ENCODE peak calls at places on chromosomes 6 and 20, in seven cellular contexts. C is GM03348, R is AG08396, P is GM23248, K is cortex of kidney, Y is RPMI7951, F is T-helper 2 cell. E is an unnamed sample.

GRCh38 chr6:89297695-89298351 is 17.3 kb downstream of the GABRR2 start:
- DNase-seq in P (peak), K (no peak), C (peak), Y (peak), F (peak), R (peak), E (peak)

GRCh38 chr20:48139262-48140041 is 354.2 kb upstream of the SULF2 start:
- DNase-seq in R (no peak), P (no peak), C (no peak), K (no peak), Y (peak), F (no peak), E (no peak)

GRCh38 chr6:56372621-56373020 is 125.2 kb upstream of the COL21A1 start:
- DNase-seq in K (no peak), F (no peak), R (no peak), C (no peak), P (no peak), Y (no peak), E (peak)

GRCh38 chr6:102022803-102023202 is 629.3 kb downstream of the GRIK2 start:
- DNase-seq in C (no peak), K (no peak), F (no peak), Y (no peak), R (no peak), P (no peak), E (no peak)

GRCh38 chr6:55974688-55975087 is 99.3 kb upstream of the BMP5 start:
- DNase-seq in R (no peak), Y (no peak), C (no peak), F (no peak), K (no peak), P (no peak), E (no peak)

GRCh38 chr6:73722318-73723060 is 26.5 kb downstream of the CD109 start:
- DNase-seq in C (peak), F (no peak), K (no peak), R (peak), Y (peak), P (peak), E (peak)

GRCh38 chr6:71404145-71404966 is 115.7 kb downstream of the OGFRL1 start:
- DNase-seq in K (no peak), F (no peak), C (peak), R (peak), Y (peak), P (peak), E (no peak)

GRCh38 chr6:166341915-166342292 is 441 bp downstream of the SFT2D1 start:
- DNase-seq in P (peak), C (peak), K (no peak), R (no peak), Y (peak), F (no peak), E (no peak)

GRCh38 chr6:22271044-22271443 is 25.8 kb downstream of the PRL start:
- DNase-seq in P (no peak), Y (no peak), F (no peak), C (no peak), K (no peak), R (no peak), E (no peak)

E was measured in osteoblast.